ENCODE peak calls at places on chromosomes 6 and 20, in eight cellular contexts. G is stomach, N is Panc1, E is esophagus muscularis mucosa, O is HepG2, I is SK-N-MC, L is K562, B is suprapubic skin. S is an unnamed sample.

GRCh38 chr20:35232575-35232974 is 6.1 kb downstream of the MMP24 start:
- DNase-seq in E (no peak), G (no peak), N (no peak), O (no peak), L (no peak), I (no peak), B (no peak), S (no peak)

GRCh38 chr20:23269954-23270353 is 80.6 kb upstream of the NXT1 start:
- DNase-seq in N (no peak), I (no peak), G (no peak), B (no peak), L (no peak), O (no peak), E (no peak), S (no peak)

GRCh38 chr6:134873500-134874388 is 76.2 kb downstream of the ALDH8A1 start:
- DNase-seq in I (no peak), O (no peak), N (no peak), E (no peak), B (no peak), L (no peak), G (peak; percentile 56), S (no peak)

GRCh38 chr6:156777866-156778614 is 862 bp downstream of the ARID1B start:
- DNase-seq in L (peak; percentile 74), E (no peak), I (no peak), N (no peak), G (peak; percentile 51), B (peak; percentile 79), O (peak; percentile 25), S (peak; percentile 36)

GRCh38 chr20:6074145-6074561 is 20.3 kb upstream of the LRRN4 start:
- DNase-seq in E (no peak), O (peak; percentile 88), I (no peak), G (peak; percentile 35), L (peak; percentile 37), N (no peak), B (no peak), S (no peak)

GRCh38 chr6:136989591-136990578 is 54.9 kb downstream of the IL20RA start:
- DNase-seq in I (no peak), O (no peak), G (no peak), E (peak; percentile 92), L (no peak), N (no peak), B (peak; percentile 73), S (no peak)

GRCh38 chr20:1448081-1448627 is 18.5 kb downstream of the NSFL1C start:
- DNase-seq in G (no peak), L (no peak), I (no peak), N (no peak), E (no peak), O (no peak), B (no peak), S (no peak)

GRCh38 chr6:56842602-56843475 is 112.1 kb upstream of the BEND6 start:
- DNase-seq in L (no peak), G (no peak), O (no peak), B (peak; percentile 70), N (no peak), I (no peak), E (no peak), S (no peak)

GRCh38 chr6:55794136-55794812 is 81.1 kb downstream of the BMP5 start:
- DNase-seq in B (no peak), G (no peak), L (no peak), I (no peak), O (no peak), E (no peak), N (no peak), S (no peak)

GRCh38 chr6:36290668-36291620 is 21.1 kb downstream of the PNPLA1 start:
- DNase-seq in I (no peak), G (no peak), E (no peak), O (no peak), B (no peak), L (peak; percentile 54), N (no peak), S (no peak)

GRCh38 chr6:169978615-169979161 is 227.3 kb downstream of the ERMARD start:
- DNase-seq in E (no peak), B (peak; percentile 78), L (no peak), G (no peak), O (no peak), N (no peak), I (no peak), S (peak; percentile 76)

GRCh38 chr6:36829919-36830544 is 9.2 kb downstream of the CPNE5 start:
- DNase-seq in E (no peak), I (no peak), B (peak; percentile 78), L (no peak), N (no peak), G (peak; percentile 84), O (peak; percentile 98), S (peak; percentile 84)

GRCh38 chr6:5996701-5997419 is 9.9 kb downstream of the NRN1 start:
- DNase-seq in G (no peak), I (peak; percentile 45), O (no peak), N (no peak), B (peak; percentile 69), E (no peak), L (no peak), S (no peak)

GRCh38 chr20:5309971-5310370 is 6.8 kb downstream of the PROKR2 start:
- DNase-seq in B (no peak), I (no peak), G (no peak), L (no peak), N (no peak), E (no peak), O (no peak), S (no peak)

GRCh38 chr20:34536798-34537394 is 20.7 kb downstream of the DYNLRB1 start:
- DNase-seq in O (peak; percentile 41), L (peak; percentile 44), I (no peak), N (no peak), E (no peak), G (peak; percentile 73), B (no peak), S (no peak)

GRCh38 chr6:164200071-164200470 is 785.6 kb downstream of the QKI start:
- DNase-seq in G (no peak), L (no peak), O (no peak), I (no peak), N (no peak), E (no peak), B (no peak), S (no peak)

GRCh38 chr6:25469797-25470388 is 182.1 kb upstream of the SCGN start:
- DNase-seq in N (no peak), L (no peak), O (no peak), E (no peak), G (no peak), B (no peak), I (no peak), S (no peak)

GRCh38 chr20:8935878-8936277 is 133.0 kb upstream of the PLCB4 start:
- DNase-seq in I (no peak), L (no peak), E (no peak), N (no peak), B (no peak), G (no peak), O (no peak), S (no peak)

GRCh38 chr6:75543311-75543710 is 49.7 kb upstream of the FILIP1 start:
- DNase-seq in O (no peak), E (no peak), N (no peak), B (no peak), L (no peak), G (no peak), I (no peak), S (no peak)

DNA sequence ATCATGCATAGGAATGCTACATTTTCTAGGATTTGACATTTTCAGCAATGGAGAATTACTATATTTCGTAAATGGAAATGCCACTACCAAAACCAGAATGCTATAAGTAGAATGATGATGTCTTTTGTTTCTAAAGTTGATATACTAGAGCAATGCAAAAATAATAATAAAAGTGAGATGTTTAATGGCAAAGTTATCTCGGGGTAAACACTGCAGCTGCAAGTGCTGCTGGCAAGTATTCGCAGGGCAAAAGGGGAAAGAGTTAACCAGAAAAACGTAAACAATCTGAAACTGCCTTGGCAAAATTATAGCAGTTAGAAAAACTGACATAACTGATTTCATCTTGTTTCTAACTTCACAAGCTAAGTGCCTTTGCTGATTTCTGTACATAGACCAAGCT is 45.5 kb upstream of the FILIP1 start:
- DNase-seq in I (no peak), L (no peak), G (no peak), B (no peak), O (no peak), N (no peak), E (no peak), S (no peak)
- TF ChIP-seq POLR2AphosphoS5 in I (no peak), L (no peak), G (no peak), B (no peak), O (no peak), N (no peak), E (no peak), S (no peak)

DNA sequence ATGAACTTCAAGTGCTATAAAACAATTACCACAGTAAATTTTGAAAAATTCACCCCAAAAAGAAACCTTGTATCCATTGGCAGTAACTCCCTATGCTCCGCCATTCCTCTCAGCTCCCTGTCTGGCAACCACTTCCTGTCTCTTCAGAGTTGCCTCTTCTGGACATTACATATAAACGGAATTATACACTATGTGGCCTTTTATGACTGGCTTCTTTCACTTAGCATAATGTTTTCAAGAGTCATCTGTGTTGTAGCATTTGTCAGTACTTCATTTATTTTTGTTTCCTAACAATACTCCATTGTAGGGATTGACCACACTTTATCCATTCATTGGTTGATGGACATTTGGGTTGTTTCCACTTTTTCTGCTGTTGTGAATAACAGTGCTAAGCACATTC is 50.1 kb downstream of the CEP43 start:
- DNase-seq in I (no peak), N (no peak), O (no peak), E (no peak), B (no peak), G (no peak), L (no peak), S (no peak)
- H3K4me3 ChIP-seq in I (no peak overlapping the region), N (no peak overlapping the region), O (no peak overlapping the region), E (no peak overlapping the region), B (no peak overlapping the region), G (no peak overlapping the region), L (no peak overlapping the region), S (no peak overlapping the region)

GRCh38 chr6:166333172-166333995 is 9.0 kb downstream of the SFT2D1 start:
- DNase-seq in N (no peak), O (no peak), L (no peak), E (no peak), G (no peak), B (no peak), I (no peak), S (no peak)

GRCh38 chr6:166334878-166335277 is 7.5 kb downstream of the SFT2D1 start:
- DNase-seq in B (no peak), L (no peak), O (no peak), G (no peak), N (no peak), E (no peak), I (no peak), S (no peak)

GRCh38 chr6:166331503-166332133 is 10.7 kb downstream of the SFT2D1 start:
- DNase-seq in O (no peak), N (no peak), G (no peak), E (no peak), L (no peak), I (no peak), B (no peak), S (no peak)

GRCh38 chr6:166335378-166336366 is 6.7 kb downstream of the SFT2D1 start:
- DNase-seq in B (no peak), G (no peak), E (no peak), L (no peak), I (no peak), O (no peak), N (no peak), S (no peak)

GRCh38 chr6:166330612-166331011 is 11.7 kb downstream of the SFT2D1 start:
- DNase-seq in I (no peak), B (no peak), E (no peak), O (peak; percentile 89), G (peak; percentile 69), L (peak; percentile 98), N (no peak), S (no peak)
- TF ChIP-seq POLR2AphosphoS5 in I (no peak), B (no peak), E (no peak), O (no peak), G (no peak), L (peak; percentile 26), N (no peak), S (no peak)

GRCh38 chr20:24657878-24658620 is 188.6 kb downstream of the SYNDIG1 start:
- DNase-seq in L (no peak), E (no peak), O (no peak), N (no peak), I (no peak), B (no peak), G (no peak), S (no peak)
- H3K4me3 ChIP-seq in L (no peak overlapping the region), E (no peak overlapping the region), O (no peak overlapping the region), N (no peak overlapping the region), I (no peak overlapping the region), B (no peak overlapping the region), G (no peak overlapping the region), S (no peak overlapping the region)

S was measured in prostate gland.